ENCODE peak calls at places on chromosomes 11 and 22, in four cellular contexts. X is T-helper 9 cell, H is memory B cell, Q is KG1. I is an unnamed sample.

GRCh38 chr11:35009941-35010337 is 93.5 kb downstream of the PDHX start:
- DNase-seq in Q (no peak), X (no peak), H (no peak), I (no peak)

GRCh38 chr22:46201059-46201757 is 48.9 kb downstream of the CDPF1 start:
- DNase-seq in H (no peak), X (no peak), Q (no peak), I (no peak)

GRCh38 chr22:32311551-32312071 is 46.1 kb upstream of the RFPL3 start:
- DNase-seq in H (no peak), X (no peak), Q (no peak), I (no peak)

GRCh38 chr11:126113515-126113957 is 50.9 kb upstream of the CDON start:
- DNase-seq in Q (no peak), H (no peak), X (no peak), I (peak)

GRCh38 chr11:94602430-94603372 is 35.5 kb downstream of the PIWIL4 start:
- DNase-seq in X (peak), H (no peak), Q (peak), I (peak)

GRCh38 chr11:77421041-77421723 is 52.7 kb downstream of the PAK1 start:
- DNase-seq in Q (no peak), H (no peak), X (no peak), I (no peak)

GRCh38 chr11:223921-224320 is 12.2 kb downstream of the SIRT3 start:
- DNase-seq in Q (no peak), H (no peak), X (no peak), I (peak)

GRCh38 chr11:18132341-18132740 is at the start of gene MRGPRX3:
- DNase-seq in Q (no peak), H (no peak), X (no peak), I (no peak)

GRCh38 chr11:11155962-11156815 is 196.9 kb downstream of the CSNK2A3 start:
- DNase-seq in H (peak), X (peak), Q (no peak), I (no peak)

GRCh38 chr11:2574553-2575535 is 125.0 kb downstream of the KCNQ1OT1 start:
- DNase-seq in Q (no peak), H (no peak), X (no peak), I (peak)

GRCh38 chr11:119347242-119347641 is 737 bp upstream of the MFRP start:
- DNase-seq in X (no peak), Q (no peak), H (no peak), I (no peak)

GRCh38 chr11:45890886-45891550 is 5.6 kb downstream of the MAPK8IP1 start:
- DNase-seq in Q (no peak), H (no peak), X (no peak), I (no peak)

GRCh38 chr22:44172370-44173108 is 8.2 kb upstream of the PARVG start:
- DNase-seq in Q (peak), X (no peak), H (peak), I (no peak)

GRCh38 chr11:132310390-132311375 is 940.3 kb downstream of the NTM start:
- DNase-seq in X (no peak), H (no peak), Q (no peak), I (no peak)

GRCh38 chr22:20206709-20207215 is 55.9 kb upstream of the CCDC188 start:
- DNase-seq in X (no peak), H (no peak), Q (no peak), I (no peak)

GRCh38 chr22:37674951-37675929 is at the start of gene LGALS1:
- DNase-seq in X (peak), Q (peak), H (no peak), I (peak)

GRCh38 chr11:33377100-33377851 is 120.1 kb downstream of the HIPK3 start:
- DNase-seq in Q (no peak), X (no peak), H (no peak), I (no peak)

GRCh38 chr11:65911682-65912568 is 6.9 kb downstream of the C11orf68 start:
- DNase-seq in H (no peak), X (no peak), Q (no peak), I (no peak)

GRCh38 chr22:26849575-26849974 is 192.2 kb downstream of the MIAT start:
- DNase-seq in Q (no peak), X (no peak), H (no peak), I (no peak)

GRCh38 chr11:71076525-71077304 is 175.7 kb downstream of the SHANK2 start:
- DNase-seq in X (no peak), H (no peak), Q (no peak), I (no peak)

GRCh38 chr11:86592047-86592564 is 80.3 kb downstream of the ME3 start:
- DNase-seq in Q (no peak), X (no peak), H (no peak), I (no peak)